ENCODE peak calls at places on chromosome 14, in ten cellular contexts. O is psoas muscle; Z is central memory CD4-positive, alpha-beta T cell; J is GM19239; N is foreskin fibroblast; K is transverse colon; C is aorta; I is AG08395; D is activated CD8-positive, alpha-beta T cell treated with anti-CD3 and anti-CD28 coated beads for 36 hours; V is BE2C. E is an unnamed sample.

GRCh38 chr14:66508547-66508845 is 549 bp downstream of the GPHN start:
- DNase-seq in O (no peak), Z (no peak), J (no peak), N (no peak), K (no peak), C (no peak), I (no peak), D (no peak), V (no peak), E (no peak)

GRCh38 chr14:88146881-88147649 is 142.1 kb downstream of the GPR65 start:
- DNase-seq in O (no peak), Z (no peak), J (no peak), N (no peak), K (no peak), C (no peak), I (no peak), D (no peak), V (no peak), E (no peak)

GRCh38 chr14:65198346-65198745 is 96.0 kb upstream of the MAX start:
- DNase-seq in O (no peak), Z (no peak), J (no peak), N (no peak), K (no peak), C (no peak), I (no peak), D (no peak), V (peak), E (no peak)

GRCh38 chr14:101861464-101861863 is 100.0 kb downstream of the PPP2R5C start:
- DNase-seq in O (no peak), Z (no peak), J (no peak), N (no peak), K (no peak), C (no peak), I (no peak), D (no peak), V (no peak), E (no peak)

GRCh38 chr14:94174622-94175402 is 690 bp downstream of the PPP4R4 start:
- DNase-seq in O (peak), Z (no peak), J (no peak), N (no peak), K (no peak), C (peak), I (no peak), D (no peak), V (peak), E (peak)

GRCh38 chr14:92895352-92895878 is 27.5 kb upstream of the CHGA start:
- DNase-seq in O (no peak), Z (no peak), J (no peak), N (no peak), K (no peak), C (no peak), I (no peak), D (no peak), V (no peak), E (no peak)

GRCh38 chr14:35632276-35633071 is 98.5 kb downstream of the INSM2 start:
- DNase-seq in O (no peak), Z (no peak), J (no peak), N (no peak), K (no peak), C (no peak), I (peak), D (no peak), V (no peak), E (no peak)

GRCh38 chr14:69356903-69357543 is 41.1 kb downstream of the ERH start:
- DNase-seq in O (no peak), Z (no peak), J (no peak), N (no peak), K (no peak), C (no peak), I (no peak), D (no peak), V (no peak), E (no peak)

GRCh38 chr14:55129428-55130193 is 559 bp downstream of the LGALS3 start:
- DNase-seq in O (peak), Z (peak), J (peak), N (peak), K (peak), C (peak), I (peak), D (peak), V (peak), E (peak)

GRCh38 chr14:91126761-91127160 is 12.9 kb downstream of the DGLUCY start:
- DNase-seq in O (no peak), Z (no peak), J (no peak), N (no peak), K (no peak), C (no peak), I (no peak), D (no peak), V (no peak), E (no peak)

GRCh38 chr14:104212206-104213095 is 74.1 kb downstream of the KIF26A start:
- DNase-seq in O (peak), Z (no peak), J (no peak), N (no peak), K (no peak), C (peak), I (no peak), D (no peak), V (no peak), E (no peak)

GRCh38 chr14:104642540-104642868 is 37.9 kb upstream of the TMEM179 start:
- DNase-seq in O (no peak), Z (no peak), J (no peak), N (no peak), K (no peak), C (no peak), I (no peak), D (no peak), V (no peak), E (no peak)

GRCh38 chr14:99073401-99073800 is 198.6 kb downstream of the BCL11B start:
- DNase-seq in O (no peak), Z (no peak), J (no peak), N (no peak), K (no peak), C (no peak), I (no peak), D (no peak), V (no peak), E (no peak)

GRCh38 chr14:22871962-22872832 is 657 bp downstream of the LRP10 start:
- DNase-seq in O (peak), Z (peak), J (peak), N (peak), K (peak), C (peak), I (peak), D (peak), V (peak), E (peak)

GRCh38 chr14:77014004-77014604 is 14.4 kb downstream of the IRF2BPL start:
- DNase-seq in O (no peak), Z (no peak), J (no peak), N (no peak), K (no peak), C (peak), I (peak), D (no peak), V (peak), E (no peak)

GRCh38 chr14:56136571-56137498 is 18.6 kb downstream of the PELI2 start:
- DNase-seq in O (no peak), Z (no peak), J (no peak), N (no peak), K (no peak), C (no peak), I (no peak), D (no peak), V (no peak), E (no peak)

GRCh38 chr14:95294834-95295599 is 24.7 kb downstream of the CLMN start:
- DNase-seq in O (no peak), Z (no peak), J (no peak), N (no peak), K (peak), C (no peak), I (no peak), D (no peak), V (peak), E (no peak)

GRCh38 chr14:97978336-97978735 is 1181.2 kb downstream of the VRK1 start:
- DNase-seq in O (peak), Z (peak), J (no peak), N (peak), K (peak), C (peak), I (peak), D (peak), V (peak), E (no peak)

GRCh38 chr14:91509083-91509877 is 830 bp downstream of the PPP4R3A start:
- DNase-seq in O (peak), Z (no peak), J (peak), N (peak), K (peak), C (peak), I (peak), D (peak), V (peak), E (peak)

GRCh38 chr14:91246051-91246852 is 1.7 kb upstream of the GPR68 start:
- DNase-seq in O (no peak), Z (peak), J (no peak), N (no peak), K (peak), C (no peak), I (no peak), D (peak), V (no peak), E (no peak)

GRCh38 chr14:92503756-92504491 is 9.7 kb upstream of the RIN3 start:
- DNase-seq in O (no peak), Z (no peak), J (no peak), N (peak), K (no peak), C (no peak), I (peak), D (no peak), V (no peak), E (no peak)